ENCODE peak calls at places on chromosomes 5 and 9, in six cellular contexts. One of them, this sample, is unnamed.

GRCh38 chr5:111135406-111135805 is 43.3 kb downstream of the WDR36 start:
- DNase-seq in cardiac fibroblast: no peak
- DNase-seq in GM10248: no peak
- DNase-seq in OCI-LY7: no peak
- DNase-seq in fibroblast of mammary gland: no peak
- DNase-seq in HCT116: no peak
- DNase-seq in this sample: no peak

GRCh38 chr5:134345996-134346395 is 21.0 kb downstream of the CDKL3 start:
- DNase-seq in cardiac fibroblast: no peak
- DNase-seq in fibroblast of mammary gland: no peak
- DNase-seq in OCI-LY7: no peak
- DNase-seq in GM10248: no peak
- DNase-seq in HCT116: no peak
- DNase-seq in this sample: no peak

GRCh38 chr9:124855944-124856773 is 2.9 kb downstream of the WDR38 start:
- DNase-seq in HCT116: peak; percentile 40
- DNase-seq in fibroblast of mammary gland: peak; percentile 31
- DNase-seq in OCI-LY7: peak; percentile 51
- DNase-seq in cardiac fibroblast: no peak
- DNase-seq in GM10248: no peak
- DNase-seq in this sample: no peak

GRCh38 chr5:61332369-61332745 is 299 bp downstream of the ZSWIM6 start:
- DNase-seq in GM10248: peak; percentile 33
- DNase-seq in OCI-LY7: no peak
- DNase-seq in HCT116: no peak
- DNase-seq in cardiac fibroblast: peak; percentile 38
- DNase-seq in fibroblast of mammary gland: no peak
- DNase-seq in this sample: peak; percentile 59

GRCh38 chr9:86122309-86122708 is 23.0 kb upstream of the GOLM1 start:
- DNase-seq in HCT116: no peak
- DNase-seq in fibroblast of mammary gland: no peak
- DNase-seq in OCI-LY7: no peak
- DNase-seq in GM10248: no peak
- DNase-seq in cardiac fibroblast: no peak
- DNase-seq in this sample: no peak

GRCh38 chr5:123304777-123305316 is 118.4 kb downstream of the CEP120 start:
- DNase-seq in GM10248: no peak
- DNase-seq in HCT116: no peak
- DNase-seq in fibroblast of mammary gland: no peak
- DNase-seq in cardiac fibroblast: no peak
- DNase-seq in OCI-LY7: no peak
- DNase-seq in this sample: no peak

GRCh38 chr9:86324308-86324707 is 29.9 kb downstream of the TUT7 start:
- DNase-seq in GM10248: peak; percentile 15
- DNase-seq in cardiac fibroblast: peak; percentile 73
- DNase-seq in fibroblast of mammary gland: peak; percentile 73
- DNase-seq in HCT116: no peak
- DNase-seq in OCI-LY7: no peak
- DNase-seq in this sample: peak; percentile 41

GRCh38 chr5:144133050-144133633 is 37.3 kb downstream of the YIPF5 start:
- DNase-seq in OCI-LY7: no peak
- DNase-seq in cardiac fibroblast: no peak
- DNase-seq in HCT116: no peak
- DNase-seq in GM10248: no peak
- DNase-seq in fibroblast of mammary gland: no peak
- DNase-seq in this sample: no peak

GRCh38 chr5:88140863-88141694 is 127.6 kb downstream of the TMEM161B start:
- DNase-seq in fibroblast of mammary gland: peak; percentile 94
- DNase-seq in cardiac fibroblast: peak; percentile 96
- DNase-seq in GM10248: peak; percentile 89
- DNase-seq in OCI-LY7: peak; percentile 54
- DNase-seq in HCT116: peak; percentile 93
- DNase-seq in this sample: peak; percentile 77

GRCh38 chr5:106957336-106957735 is 713.4 kb downstream of the EFNA5 start:
- DNase-seq in fibroblast of mammary gland: no peak
- DNase-seq in GM10248: no peak
- DNase-seq in OCI-LY7: no peak
- DNase-seq in HCT116: no peak
- DNase-seq in cardiac fibroblast: no peak
- DNase-seq in this sample: no peak

GRCh38 chr5:106956901-106957300 is 713.8 kb downstream of the EFNA5 start:
- DNase-seq in HCT116: no peak
- DNase-seq in GM10248: no peak
- DNase-seq in fibroblast of mammary gland: no peak
- DNase-seq in OCI-LY7: no peak
- DNase-seq in cardiac fibroblast: no peak
- DNase-seq in this sample: no peak

GRCh38 chr5:106959447-106959846 is 711.3 kb downstream of the EFNA5 start:
- DNase-seq in cardiac fibroblast: no peak
- DNase-seq in HCT116: peak; percentile 13
- DNase-seq in OCI-LY7: no peak
- DNase-seq in fibroblast of mammary gland: no peak
- DNase-seq in GM10248: no peak
- DNase-seq in this sample: no peak

DNA sequence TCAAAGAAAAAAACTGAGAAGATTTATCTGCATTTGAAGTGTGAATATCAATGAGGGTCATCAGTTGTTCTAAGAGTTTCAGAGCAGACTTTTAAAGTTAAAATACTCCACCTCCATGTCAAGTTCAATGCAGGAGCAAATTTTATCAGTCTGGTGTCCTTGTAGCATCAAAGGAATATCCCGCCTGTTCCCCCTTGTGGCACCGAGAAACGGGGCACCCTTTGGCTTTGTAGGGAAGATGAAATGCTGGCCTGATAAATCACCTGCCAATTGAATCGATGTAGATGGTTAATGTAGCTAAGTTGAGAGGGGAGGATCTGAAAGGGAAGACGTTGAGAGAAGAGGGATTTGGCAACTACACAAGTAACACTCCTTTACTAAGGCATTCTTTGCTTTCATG is 714.5 kb downstream of the EFNA5 start:
- DNase-seq in fibroblast of mammary gland: no peak
- DNase-seq in GM10248: no peak
- DNase-seq in OCI-LY7: no peak
- DNase-seq in cardiac fibroblast: no peak
- DNase-seq in HCT116: no peak
- DNase-seq in this sample: no peak
- TF ChIP-seq CTCF in fibroblast of mammary gland: no peak
- TF ChIP-seq CTCF in GM10248: no peak
- TF ChIP-seq CTCF in OCI-LY7: no peak
- TF ChIP-seq CTCF in cardiac fibroblast: no peak
- TF ChIP-seq CTCF in HCT116: no peak
- TF ChIP-seq CTCF in this sample: no peak

GRCh38 chr9:38134578-38134977 is 65.6 kb upstream of the SHB start:
- DNase-seq in OCI-LY7: no peak
- DNase-seq in HCT116: no peak
- DNase-seq in cardiac fibroblast: no peak
- DNase-seq in fibroblast of mammary gland: no peak
- DNase-seq in GM10248: no peak
- DNase-seq in this sample: no peak

GRCh38 chr9:38131729-38132128 is 62.7 kb upstream of the SHB start:
- DNase-seq in OCI-LY7: no peak
- DNase-seq in GM10248: no peak
- DNase-seq in fibroblast of mammary gland: no peak
- DNase-seq in HCT116: no peak
- DNase-seq in cardiac fibroblast: no peak
- DNase-seq in this sample: no peak

GRCh38 chr9:38132956-38133355 is 63.9 kb upstream of the SHB start:
- DNase-seq in HCT116: no peak
- DNase-seq in OCI-LY7: no peak
- DNase-seq in GM10248: no peak
- DNase-seq in cardiac fibroblast: no peak
- DNase-seq in fibroblast of mammary gland: no peak
- DNase-seq in this sample: no peak

GRCh38 chr9:38136386-38136785 is 67.4 kb upstream of the SHB start:
- DNase-seq in HCT116: no peak
- DNase-seq in GM10248: no peak
- DNase-seq in cardiac fibroblast: no peak
- DNase-seq in fibroblast of mammary gland: no peak
- DNase-seq in OCI-LY7: no peak
- DNase-seq in this sample: no peak

GRCh38 chr9:38133595-38133994 is 64.6 kb upstream of the SHB start:
- DNase-seq in HCT116: no peak
- DNase-seq in OCI-LY7: no peak
- DNase-seq in GM10248: no peak
- DNase-seq in fibroblast of mammary gland: no peak
- DNase-seq in cardiac fibroblast: no peak
- DNase-seq in this sample: no peak
- TF ChIP-seq CTCF in HCT116: no peak
- TF ChIP-seq CTCF in OCI-LY7: no peak
- TF ChIP-seq CTCF in GM10248: no peak
- TF ChIP-seq CTCF in fibroblast of mammary gland: no peak
- TF ChIP-seq CTCF in cardiac fibroblast: no peak
- TF ChIP-seq CTCF in this sample: no peak

DNA sequence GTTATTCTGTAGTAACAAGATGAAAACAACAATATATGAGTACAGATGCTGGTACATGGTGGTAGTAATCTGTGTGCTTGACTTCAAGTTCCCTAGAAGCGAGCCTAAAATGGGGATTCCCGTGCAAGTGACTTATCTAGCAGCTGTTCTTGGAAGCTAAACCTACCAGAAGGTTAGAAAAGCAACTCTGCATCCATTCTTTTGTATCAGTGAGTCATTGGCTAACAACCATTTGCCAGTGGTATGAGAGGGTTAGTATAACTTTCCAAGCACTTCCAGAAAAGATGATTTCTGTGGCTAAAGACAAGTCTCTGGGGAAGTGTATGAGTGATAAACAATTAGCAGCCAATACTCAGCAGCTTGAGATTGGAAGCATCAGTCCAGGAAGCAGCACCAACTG is 787.7 kb upstream of the CDH6 start:
- DNase-seq in fibroblast of mammary gland: no peak
- DNase-seq in OCI-LY7: no peak
- DNase-seq in cardiac fibroblast: no peak
- DNase-seq in HCT116: no peak
- DNase-seq in GM10248: no peak
- DNase-seq in this sample: no peak
- TF ChIP-seq CTCF in fibroblast of mammary gland: no peak
- TF ChIP-seq CTCF in OCI-LY7: no peak
- TF ChIP-seq CTCF in cardiac fibroblast: no peak
- TF ChIP-seq CTCF in HCT116: no peak
- TF ChIP-seq CTCF in GM10248: no peak
- TF ChIP-seq CTCF in this sample: no peak

GRCh38 chr5:170169996-170170395 is 62.8 kb upstream of the C5orf58 start:
- DNase-seq in OCI-LY7: no peak
- DNase-seq in cardiac fibroblast: no peak
- DNase-seq in GM10248: no peak
- DNase-seq in fibroblast of mammary gland: no peak
- DNase-seq in HCT116: no peak
- DNase-seq in this sample: no peak

GRCh38 chr5:170164921-170165320 is 59.2 kb downstream of the FOXI1 start:
- DNase-seq in HCT116: no peak
- DNase-seq in fibroblast of mammary gland: no peak
- DNase-seq in OCI-LY7: no peak
- DNase-seq in cardiac fibroblast: no peak
- DNase-seq in GM10248: no peak
- DNase-seq in this sample: no peak

GRCh38 chr5:170166101-170166500 is 60.4 kb downstream of the FOXI1 start:
- DNase-seq in fibroblast of mammary gland: no peak
- DNase-seq in OCI-LY7: no peak
- DNase-seq in GM10248: no peak
- DNase-seq in cardiac fibroblast: no peak
- DNase-seq in HCT116: no peak
- DNase-seq in this sample: no peak

GRCh38 chr5:170168002-170168401 is 62.3 kb downstream of the FOXI1 start:
- DNase-seq in OCI-LY7: no peak
- DNase-seq in fibroblast of mammary gland: no peak
- DNase-seq in GM10248: no peak
- DNase-seq in HCT116: no peak
- DNase-seq in cardiac fibroblast: no peak
- DNase-seq in this sample: no peak

GRCh38 chr5:170168797-170169196 is 63.1 kb downstream of the FOXI1 start:
- DNase-seq in cardiac fibroblast: no peak
- DNase-seq in HCT116: no peak
- DNase-seq in OCI-LY7: no peak
- DNase-seq in GM10248: no peak
- DNase-seq in fibroblast of mammary gland: no peak
- DNase-seq in this sample: no peak
- TF ChIP-seq CTCF in cardiac fibroblast: no peak
- TF ChIP-seq CTCF in HCT116: no peak
- TF ChIP-seq CTCF in OCI-LY7: no peak
- TF ChIP-seq CTCF in GM10248: no peak
- TF ChIP-seq CTCF in fibroblast of mammary gland: no peak
- TF ChIP-seq CTCF in this sample: no peak

DNA sequence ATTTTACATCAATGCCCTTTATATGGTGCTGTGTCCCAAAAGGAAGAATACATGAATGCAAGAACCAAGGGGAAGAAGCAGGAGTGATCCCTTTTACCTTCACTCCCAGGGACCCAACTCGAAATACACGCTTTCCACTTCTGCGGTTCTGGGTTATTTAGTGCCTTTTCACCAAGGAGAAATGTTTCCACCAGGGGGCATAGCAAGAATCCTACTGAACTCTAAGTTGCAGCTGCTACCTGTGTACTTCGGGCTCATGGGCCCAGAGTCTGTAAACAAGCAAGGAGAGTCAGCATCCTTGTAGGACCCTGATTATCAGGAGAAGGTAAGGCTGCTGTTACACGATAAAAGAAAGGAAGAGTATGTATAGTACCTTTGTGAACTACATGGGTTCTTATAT is 45.7 kb downstream of the DPYSL3 start:
- DNase-seq in GM10248: no peak
- DNase-seq in cardiac fibroblast: peak; percentile 71
- DNase-seq in OCI-LY7: peak; percentile 20
- DNase-seq in fibroblast of mammary gland: peak; percentile 66
- DNase-seq in HCT116: peak; percentile 19
- DNase-seq in this sample: no peak
- TF ChIP-seq CTCF in GM10248: no peak
- TF ChIP-seq CTCF in cardiac fibroblast: peak; percentile 53
- TF ChIP-seq CTCF in OCI-LY7: peak; percentile 70
- TF ChIP-seq CTCF in fibroblast of mammary gland: peak; percentile 58
- TF ChIP-seq CTCF in HCT116: peak; percentile 59
- TF ChIP-seq CTCF in this sample: no peak

DNA sequence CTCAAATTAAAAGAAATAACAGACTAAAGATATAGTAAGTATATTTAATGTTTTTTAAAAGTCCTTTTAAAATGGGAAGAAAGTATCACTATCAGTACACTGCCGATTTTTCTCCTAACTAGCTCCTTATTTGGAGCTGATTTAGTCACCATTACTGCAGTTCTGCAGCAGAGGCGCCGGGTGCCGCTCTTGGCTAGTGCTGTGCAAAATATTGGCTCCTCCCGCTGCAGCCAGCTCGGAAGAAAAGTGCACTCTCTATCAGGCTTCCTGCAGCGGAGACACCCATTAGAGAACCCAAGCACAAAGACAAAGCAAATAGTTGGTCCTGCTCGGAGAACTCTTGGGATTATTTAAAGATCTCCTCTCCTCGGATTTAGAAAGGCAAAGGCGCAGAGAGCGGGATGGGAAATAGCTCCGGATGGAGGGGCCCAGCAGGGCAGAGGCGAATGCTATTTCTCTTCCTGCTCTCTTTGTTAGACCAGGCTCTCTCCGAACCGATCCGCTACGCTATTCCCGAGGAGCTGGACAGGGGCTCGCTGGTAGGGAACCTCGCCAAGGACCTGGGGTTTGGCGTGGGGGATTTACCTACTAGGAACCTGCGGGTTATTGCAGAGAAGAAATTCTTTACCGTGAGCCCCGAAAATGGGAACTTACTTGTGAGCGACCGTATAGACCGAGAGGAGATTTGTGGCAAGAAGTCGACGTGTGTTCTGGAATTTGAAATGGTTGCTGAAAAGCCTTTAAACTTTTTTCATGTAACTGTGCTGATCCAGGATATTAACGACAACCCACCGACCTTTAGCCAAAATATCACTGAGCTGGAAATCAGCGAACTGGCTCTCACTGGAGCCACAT is at the start of gene PCDHGB3:
- DNase-seq in cardiac fibroblast: peak; percentile 66
- DNase-seq in fibroblast of mammary gland: peak; percentile 56
- DNase-seq in HCT116: no peak
- DNase-seq in GM10248: peak; percentile 74
- DNase-seq in OCI-LY7: peak; percentile 61
- DNase-seq in this sample: peak; percentile 86
- TF ChIP-seq CTCF in cardiac fibroblast: peak; percentile 52
- TF ChIP-seq CTCF in fibroblast of mammary gland: peak; percentile 44
- TF ChIP-seq CTCF in HCT116: no peak
- TF ChIP-seq CTCF in GM10248: peak; percentile 16
- TF ChIP-seq CTCF in OCI-LY7: peak; percentile 72
- TF ChIP-seq CTCF in this sample: peak; percentile 72

This sample was measured in GM20000.